ENCODE peak calls at places on chromosomes 1 and 21, in five cellular contexts. One of them, this sample, is unnamed.

GRCh38 chr1:154796303-154796892 is 73.7 kb downstream of the KCNN3 start:
- DNase-seq in HCT116: no peak
- DNase-seq in heart left ventricle: no peak
- DNase-seq in thyroid gland: no peak
- DNase-seq in ovary: no peak
- DNase-seq in this sample: no peak

GRCh38 chr1:98327151-98327918 is 334.2 kb upstream of the SNX7 start:
- DNase-seq in HCT116: no peak
- DNase-seq in heart left ventricle: no peak
- DNase-seq in thyroid gland: no peak
- DNase-seq in ovary: no peak
- DNase-seq in this sample: no peak

GRCh38 chr1:3614755-3615742 is 3.7 kb upstream of the MEGF6 start:
- DNase-seq in HCT116: no peak
- DNase-seq in heart left ventricle: no peak
- DNase-seq in thyroid gland: no peak
- DNase-seq in ovary: no peak
- DNase-seq in this sample: no peak

GRCh38 chr21:42063206-42063577 is 7.9 kb upstream of the UMODL1 start:
- DNase-seq in HCT116: no peak
- DNase-seq in heart left ventricle: peak; percentile 39
- DNase-seq in thyroid gland: peak; percentile 81
- DNase-seq in ovary: no peak
- DNase-seq in this sample: no peak

GRCh38 chr1:19688041-19688842 is 23.6 kb downstream of the HTR6 start:
- DNase-seq in HCT116: no peak
- DNase-seq in heart left ventricle: no peak
- DNase-seq in thyroid gland: no peak
- DNase-seq in ovary: no peak
- DNase-seq in this sample: no peak

GRCh38 chr1:224205438-224205840 is 22.4 kb downstream of the DEGS1 start:
- DNase-seq in HCT116: no peak
- DNase-seq in heart left ventricle: peak; percentile 22
- DNase-seq in thyroid gland: peak; percentile 33
- DNase-seq in ovary: no peak
- DNase-seq in this sample: no peak

GRCh38 chr1:85582687-85583354 is 2.3 kb downstream of the CCN1 start:
- DNase-seq in HCT116: no peak
- DNase-seq in heart left ventricle: no peak
- DNase-seq in thyroid gland: no peak
- DNase-seq in ovary: no peak
- DNase-seq in this sample: no peak

GRCh38 chr21:41120997-41121396 is 47.0 kb upstream of the BACE2 start:
- DNase-seq in HCT116: no peak
- DNase-seq in heart left ventricle: no peak
- DNase-seq in thyroid gland: no peak
- DNase-seq in ovary: no peak
- DNase-seq in this sample: no peak

GRCh38 chr1:26083246-26083645 is 15.8 kb upstream of the TRIM63 start:
- DNase-seq in HCT116: no peak
- DNase-seq in heart left ventricle: peak; percentile 63
- DNase-seq in thyroid gland: no peak
- DNase-seq in ovary: no peak
- DNase-seq in this sample: no peak

GRCh38 chr1:33790577-33790976 is 73.3 kb upstream of the HMGB4 start:
- DNase-seq in HCT116: no peak
- DNase-seq in heart left ventricle: no peak
- DNase-seq in thyroid gland: no peak
- DNase-seq in ovary: no peak
- DNase-seq in this sample: no peak

GRCh38 chr1:158998037-158998780 is 11.5 kb upstream of the IFI16 start:
- DNase-seq in HCT116: no peak
- DNase-seq in heart left ventricle: no peak
- DNase-seq in thyroid gland: no peak
- DNase-seq in ovary: no peak
- DNase-seq in this sample: no peak

GRCh38 chr1:53278294-53278693 is 40.0 kb upstream of the MAGOH start:
- DNase-seq in HCT116: no peak
- DNase-seq in heart left ventricle: peak; percentile 34
- DNase-seq in thyroid gland: peak; percentile 60
- DNase-seq in ovary: peak; percentile 64
- DNase-seq in this sample: peak; percentile 74

GRCh38 chr1:162396201-162396906 is 14.8 kb downstream of the C1orf226 start:
- DNase-seq in HCT116: no peak
- DNase-seq in heart left ventricle: no peak
- DNase-seq in thyroid gland: no peak
- DNase-seq in ovary: no peak
- DNase-seq in this sample: no peak
- H3K9me3 ChIP-seq in HCT116: no peaks in the 10 kb centered on the region
- H3K9me3 ChIP-seq in heart left ventricle: no peaks in the 10 kb centered on the region
- H3K9me3 ChIP-seq in thyroid gland: no peaks in the 10 kb centered on the region
- H3K9me3 ChIP-seq in ovary: no peaks in the 10 kb centered on the region
- H3K9me3 ChIP-seq in this sample: no peaks in the 10 kb centered on the region

DNA sequence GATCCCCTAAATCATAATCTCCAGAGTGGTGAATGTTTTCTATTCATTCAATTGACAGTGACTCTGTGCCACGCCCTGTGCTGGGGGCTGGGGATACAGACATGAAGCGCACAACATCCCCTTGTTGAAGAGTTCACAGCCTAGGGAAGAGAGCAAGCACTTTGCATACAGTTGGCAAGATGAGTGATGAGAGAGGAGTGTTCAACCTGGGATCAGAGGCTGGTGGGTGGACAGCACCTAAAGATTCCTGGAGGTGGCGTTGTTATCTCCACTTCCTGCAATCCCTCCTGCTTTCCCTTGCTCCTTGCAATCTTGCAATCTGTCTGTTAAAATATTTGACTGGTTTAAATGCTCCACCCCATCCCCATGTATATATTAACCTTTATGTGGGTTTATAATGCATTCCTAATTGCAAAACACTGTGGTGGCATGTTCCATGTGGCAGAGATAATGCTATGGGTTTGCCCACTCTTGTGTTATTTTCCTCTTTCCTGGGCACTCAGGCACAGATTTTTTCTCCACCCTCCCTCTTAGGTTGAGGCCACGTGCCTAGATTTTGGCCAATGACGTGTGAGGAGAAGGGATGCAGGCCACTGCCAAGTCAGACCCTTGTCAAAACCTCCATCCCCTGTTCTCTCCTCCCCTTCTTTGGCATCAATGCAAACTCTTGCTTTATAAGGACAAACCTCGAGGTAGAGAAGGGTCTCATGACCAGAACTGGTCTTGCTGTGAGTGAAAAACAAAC is 36.2 kb upstream of the GADD45A start:
- DNase-seq in HCT116: no peak
- DNase-seq in heart left ventricle: no peak
- DNase-seq in thyroid gland: no peak
- DNase-seq in ovary: no peak
- DNase-seq in this sample: no peak
- TF ChIP-seq CTCF in HCT116: no peak
- TF ChIP-seq CTCF in heart left ventricle: no peak
- TF ChIP-seq CTCF in thyroid gland: no peak
- TF ChIP-seq CTCF in ovary: no peak
- TF ChIP-seq CTCF in this sample: no peak

DNA sequence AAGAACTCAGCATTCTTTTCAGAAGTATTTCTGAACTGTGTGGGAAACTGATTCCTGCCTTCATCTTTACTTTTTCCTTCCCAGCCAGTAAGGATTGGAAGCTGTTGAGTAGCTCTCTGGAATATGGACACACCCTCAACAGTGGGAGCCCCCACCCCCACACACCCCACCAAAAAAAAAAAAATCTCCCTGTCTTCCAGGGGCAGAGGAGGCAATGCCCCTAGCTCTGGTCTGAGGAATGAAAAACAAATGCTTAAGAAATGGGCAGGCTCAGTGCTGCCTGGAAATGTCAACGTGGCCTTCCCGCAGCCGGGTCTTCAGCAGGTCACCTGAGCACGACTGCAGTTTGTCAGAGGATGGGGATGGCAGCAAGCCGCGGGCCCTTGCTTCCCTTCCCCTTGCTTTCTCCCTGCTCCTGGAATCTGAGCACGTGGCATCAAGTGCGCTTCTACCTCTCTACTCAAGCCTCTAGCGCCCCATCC is 502 bp downstream of the RGS16 start:
- DNase-seq in HCT116: no peak
- DNase-seq in heart left ventricle: no peak
- DNase-seq in thyroid gland: peak; percentile 59
- DNase-seq in ovary: peak; percentile 36
- DNase-seq in this sample: no peak
- TF ChIP-seq POLR2A in HCT116: no peak
- TF ChIP-seq POLR2A in heart left ventricle: no peak
- TF ChIP-seq POLR2A in thyroid gland: no peak
- TF ChIP-seq POLR2A in ovary: no peak
- TF ChIP-seq POLR2A in this sample: no peak

DNA sequence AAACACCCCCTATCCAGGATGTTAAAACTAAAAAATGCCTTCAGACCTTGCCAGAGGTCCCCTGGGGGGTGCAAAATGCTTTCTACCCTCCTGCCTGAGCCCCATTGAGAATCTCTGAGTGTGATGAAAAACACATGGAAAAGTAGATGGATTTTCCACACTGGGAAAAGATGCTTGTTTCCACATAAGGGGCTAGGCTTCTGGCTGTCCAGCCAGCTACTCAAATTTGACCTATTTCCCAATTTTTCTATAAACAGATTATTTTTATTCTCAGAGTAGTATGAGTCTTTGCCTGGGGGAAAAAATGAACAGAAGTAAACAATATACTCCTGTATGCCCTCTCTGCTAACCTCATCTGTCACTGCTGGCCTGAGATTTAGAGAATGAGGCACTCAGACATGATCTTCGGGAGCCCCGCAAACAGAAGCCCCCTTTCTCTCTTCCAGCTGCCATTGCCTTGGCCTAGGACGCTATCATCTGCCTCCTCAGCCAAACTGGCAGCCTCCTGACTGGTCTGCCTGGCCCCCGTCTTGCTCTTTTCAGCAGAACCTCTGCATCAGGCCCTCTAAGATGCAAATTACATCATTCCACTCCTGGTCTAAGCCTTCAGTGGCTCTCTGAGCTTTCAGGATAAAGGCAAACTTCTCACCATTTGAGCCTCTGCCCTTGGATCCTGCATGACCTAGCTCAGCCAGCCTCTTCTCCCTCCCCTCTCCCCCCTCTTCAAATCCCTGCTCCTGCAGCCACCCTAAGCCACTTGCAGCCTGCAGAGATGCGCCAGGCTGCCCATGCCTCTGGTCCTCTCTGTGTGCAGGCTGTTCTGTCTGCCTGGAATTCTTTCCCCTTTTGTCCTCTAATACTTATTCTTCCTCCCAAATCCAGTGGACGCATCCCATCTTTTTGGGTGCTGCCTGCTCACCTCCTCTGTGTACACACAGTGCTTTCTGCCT is 39.7 kb upstream of the TMEM125 start:
- DNase-seq in HCT116: no peak
- DNase-seq in heart left ventricle: no peak
- DNase-seq in thyroid gland: no peak
- DNase-seq in ovary: peak; percentile 28
- DNase-seq in this sample: no peak
- H3K9me3 ChIP-seq in HCT116: no peaks in the 10 kb centered on the region
- H3K9me3 ChIP-seq in heart left ventricle: no peaks in the 10 kb centered on the region
- H3K9me3 ChIP-seq in thyroid gland: no peaks in the 10 kb centered on the region
- H3K9me3 ChIP-seq in ovary: no peaks in the 10 kb centered on the region
- H3K9me3 ChIP-seq in this sample: no peaks in the 10 kb centered on the region

GRCh38 chr1:6180215-6180577 is at the start of gene CHD5:
- DNase-seq in HCT116: no peak
- DNase-seq in heart left ventricle: no peak
- DNase-seq in thyroid gland: peak; percentile 5
- DNase-seq in ovary: peak; percentile 26
- DNase-seq in this sample: no peak
- TF ChIP-seq CTCF in HCT116: no peak
- TF ChIP-seq CTCF in heart left ventricle: no peak
- TF ChIP-seq CTCF in thyroid gland: no peak
- TF ChIP-seq CTCF in ovary: no peak
- TF ChIP-seq CTCF in this sample: no peak

GRCh38 chr1:156744786-156745419 is 4.0 kb upstream of the MRPL24 start:
- DNase-seq in HCT116: no peak
- DNase-seq in heart left ventricle: no peak
- DNase-seq in thyroid gland: no peak
- DNase-seq in ovary: no peak
- DNase-seq in this sample: no peak

GRCh38 chr1:156742801-156743200 is 1.9 kb upstream of the MRPL24 start:
- DNase-seq in HCT116: no peak
- DNase-seq in heart left ventricle: no peak
- DNase-seq in thyroid gland: no peak
- DNase-seq in ovary: no peak
- DNase-seq in this sample: no peak

GRCh38 chr1:156744344-156744743 is 3.5 kb upstream of the MRPL24 start:
- DNase-seq in HCT116: no peak
- DNase-seq in heart left ventricle: no peak
- DNase-seq in thyroid gland: no peak
- DNase-seq in ovary: no peak
- DNase-seq in this sample: no peak

GRCh38 chr1:156742017-156742416 is 1.1 kb upstream of the MRPL24 start:
- DNase-seq in HCT116: no peak
- DNase-seq in heart left ventricle: no peak
- DNase-seq in thyroid gland: no peak
- DNase-seq in ovary: no peak
- DNase-seq in this sample: no peak

GRCh38 chr1:156743367-156744302 is 2.7 kb upstream of the MRPL24 start:
- DNase-seq in HCT116: no peak
- DNase-seq in heart left ventricle: no peak
- DNase-seq in thyroid gland: no peak
- DNase-seq in ovary: no peak
- DNase-seq in this sample: no peak
- TF ChIP-seq POLR2A in HCT116: no peak
- TF ChIP-seq POLR2A in heart left ventricle: no peak
- TF ChIP-seq POLR2A in thyroid gland: no peak
- TF ChIP-seq POLR2A in ovary: no peak
- TF ChIP-seq POLR2A in this sample: no peak